ENCODE peak calls at places on chromosomes 1 and 21, in ten cellular contexts. G is thoracic aorta; K is B cell; Y is right lobe of liver; O is activated CD8-positive, alpha-beta memory T cell treated with anti-CD3 and anti-CD28 coated beads for 4 hours; T is HT1080; N is AG08396; Z is amygdala; H is C1 segment of cervical spinal cord; V is T-helper 1 cell. M is an unnamed sample.

GRCh38 chr1:115170972-115171392 is 81.7 kb upstream of the TSPAN2 start:
- DNase-seq in O (no peak), K (no peak), V (no peak), N (no peak), Y (no peak), H (no peak), T (no peak), Z (no peak), G (no peak), M (peak)

GRCh38 chr1:220876511-220877347 is 2.5 kb upstream of the HLX start:
- DNase-seq in Z (no peak), Y (no peak), H (no peak), V (no peak), K (peak), O (no peak), G (no peak), T (no peak), N (no peak), M (no peak)

GRCh38 chr1:226784081-226785049 is 45.3 kb upstream of the ITPKB start:
- DNase-seq in T (peak), G (no peak), O (no peak), V (no peak), Z (peak), N (no peak), H (no peak), Y (no peak), K (no peak), M (peak)

GRCh38 chr21:24076179-24076578 is 1531.1 kb downstream of the MRPL39 start:
- DNase-seq in H (no peak), T (no peak), G (no peak), Y (no peak), V (no peak), O (no peak), N (no peak), K (peak), Z (no peak), M (no peak)

GRCh38 chr1:58895082-58895481 is 111.2 kb upstream of the JUN start:
- DNase-seq in Y (no peak), G (no peak), T (no peak), Z (no peak), N (no peak), H (no peak), O (no peak), V (no peak), K (no peak), M (no peak)

GRCh38 chr1:99950486-99950885 is 19.3 kb upstream of the SLC35A3 start:
- DNase-seq in Y (no peak), K (no peak), Z (no peak), T (no peak), H (no peak), N (no peak), V (no peak), G (no peak), O (no peak), M (no peak)

GRCh38 chr1:204480515-204480914 is 14.1 kb downstream of the PIK3C2B start:
- DNase-seq in T (no peak), G (no peak), Y (no peak), V (no peak), O (no peak), N (no peak), Z (no peak), H (no peak), K (peak), M (no peak)

GRCh38 chr1:206455681-206456344 is 14.5 kb upstream of the IKBKE start:
- DNase-seq in V (no peak), O (no peak), H (peak), N (no peak), Z (no peak), K (no peak), Y (no peak), T (no peak), G (no peak), M (no peak)

GRCh38 chr1:238404506-238404905 is 513.8 kb upstream of the ZP4 start:
- DNase-seq in V (no peak), H (no peak), Y (no peak), K (no peak), N (no peak), O (no peak), Z (no peak), T (no peak), G (no peak), M (no peak)

GRCh38 chr1:99005537-99005942 is 879 bp upstream of the PLPPR5 start:
- DNase-seq in O (no peak), V (no peak), Z (peak), Y (no peak), K (no peak), G (no peak), N (no peak), H (no peak), T (no peak), M (no peak)

GRCh38 chr21:45228171-45228641 is 59.5 kb downstream of the POFUT2 start:
- DNase-seq in V (peak), N (peak), Y (no peak), T (peak), H (peak), G (no peak), O (peak), K (no peak), Z (peak), M (peak)

GRCh38 chr1:96291468-96291867 is 430.1 kb upstream of the PTBP2 start:
- DNase-seq in N (no peak), G (no peak), Z (no peak), O (no peak), K (no peak), Y (no peak), H (no peak), T (no peak), V (no peak), M (no peak)

GRCh38 chr21:35559128-35559831 is 501.0 kb downstream of the SETD4 start:
- DNase-seq in V (no peak), Y (no peak), K (no peak), T (peak), N (peak), Z (no peak), G (no peak), H (no peak), O (no peak), M (no peak)

GRCh38 chr1:47333578-47333921 is at the start of gene CMPK1:
- DNase-seq in Y (peak), N (peak), Z (peak), O (peak), H (peak), K (peak), T (peak), V (peak), G (peak), M (peak)

GRCh38 chr1:43536864-43537358 is 6.2 kb downstream of the PTPRF start:
- DNase-seq in G (no peak), K (no peak), V (no peak), T (no peak), N (no peak), Y (no peak), Z (no peak), H (no peak), O (no peak), M (no peak)

GRCh38 chr1:246284021-246284420 is 223.1 kb downstream of the SMYD3 start:
- DNase-seq in V (no peak), H (peak), T (no peak), Z (no peak), O (no peak), K (no peak), Y (no peak), G (no peak), N (no peak), M (no peak)

GRCh38 chr1:54857741-54858665 is 29.0 kb downstream of the DHCR24 start:
- DNase-seq in G (no peak), H (no peak), K (no peak), Z (no peak), T (peak), O (no peak), N (peak), Y (peak), V (no peak), M (peak)

GRCh38 chr1:92306020-92306419 is 7.2 kb downstream of the RPAP2 start:
- DNase-seq in Y (no peak), O (no peak), K (no peak), N (no peak), Z (no peak), G (no peak), H (no peak), T (no peak), V (no peak), M (no peak)

GRCh38 chr1:121586369-121587229 is 401.8 kb downstream of the SRGAP2C start:
- DNase-seq in Z (no peak), K (no peak), O (no peak), G (no peak), N (no peak), H (no peak), T (peak), V (no peak), Y (no peak), M (no peak)

GRCh38 chr21:38438476-38438893 is 59.8 kb downstream of the ERG start:
- DNase-seq in V (no peak), N (peak), Z (no peak), Y (no peak), T (no peak), O (no peak), K (no peak), G (no peak), H (no peak), M (peak)

GRCh38 chr1:64505944-64506658 is 36.2 kb downstream of the CACHD1 start:
- DNase-seq in V (no peak), O (no peak), H (no peak), Y (no peak), N (no peak), K (no peak), T (peak), Z (no peak), G (no peak), M (no peak)

GRCh38 chr21:41427556-41427955 is 1.5 kb downstream of the MX1 start:
- DNase-seq in O (no peak), T (no peak), K (no peak), V (no peak), G (no peak), H (no peak), N (no peak), Y (no peak), Z (no peak), M (no peak)

GRCh38 chr1:221837886-221838285 is 96.0 kb upstream of the DUSP10 start:
- DNase-seq in H (no peak), K (no peak), T (no peak), Y (no peak), Z (no peak), O (no peak), V (no peak), N (no peak), G (no peak), M (no peak)

GRCh38 chr1:75615664-75616435 is 4.9 kb upstream of the SLC44A5 start:
- DNase-seq in O (no peak), Y (no peak), G (no peak), N (peak), V (no peak), T (no peak), Z (peak), K (peak), H (no peak), M (peak)

GRCh38 chr1:45095450-45095849 is 83.4 kb downstream of the UROD start:
- DNase-seq in Y (no peak), O (no peak), Z (no peak), H (no peak), G (no peak), N (no peak), T (no peak), V (no peak), K (no peak), M (no peak)

GRCh38 chr1:33872275-33872674 is 8.4 kb downstream of the HMGB4 start:
- DNase-seq in G (no peak), Z (no peak), N (no peak), H (no peak), K (no peak), Y (no peak), T (no peak), O (no peak), V (no peak), M (no peak)

GRCh38 chr1:184610872-184611614 is 143.6 kb downstream of the EDEM3 start:
- DNase-seq in H (peak), V (no peak), O (no peak), Y (no peak), T (no peak), N (no peak), Z (no peak), G (no peak), K (no peak), M (no peak)

GRCh38 chr1:86714159-86714558 is 9.8 kb downstream of the SH3GLB1 start:
- DNase-seq in K (no peak), G (no peak), O (no peak), N (peak), Y (no peak), V (no peak), H (no peak), T (no peak), Z (no peak), M (no peak)

GRCh38 chr1:232459826-232460225 is 170.1 kb downstream of the SIPA1L2 start:
- DNase-seq in V (no peak), T (no peak), G (no peak), O (no peak), Y (no peak), N (no peak), H (no peak), Z (no peak), K (no peak), M (no peak)

GRCh38 chr1:28078680-28079626 is 9.5 kb downstream of the EYA3 start:
- DNase-seq in Z (no peak), T (peak), V (no peak), G (no peak), N (peak), H (no peak), K (no peak), Y (no peak), O (no peak), M (peak)

GRCh38 chr1:173628888-173629287 is 6.2 kb upstream of the TEX50 start:
- DNase-seq in O (no peak), Y (no peak), K (no peak), N (no peak), H (no peak), T (no peak), Z (no peak), V (no peak), G (no peak), M (no peak)

GRCh38 chr1:46396429-46397398 is 2.6 kb downstream of the FAAH start:
- DNase-seq in T (no peak), H (no peak), N (no peak), V (no peak), G (no peak), O (no peak), Y (no peak), K (peak), Z (no peak), M (no peak)

GRCh38 chr1:211695135-211695816 is 19.9 kb upstream of the NEK2 start:
- DNase-seq in N (no peak), V (no peak), Y (no peak), H (no peak), K (no peak), T (no peak), O (no peak), Z (no peak), G (no peak), M (no peak)

GRCh38 chr1:64245495-64245894 is 42.1 kb downstream of the UBE2U start:
- DNase-seq in Z (no peak), O (no peak), T (no peak), V (no peak), Y (peak), K (no peak), H (no peak), N (no peak), G (no peak), M (no peak)

GRCh38 chr1:68975534-68975933 is 478.7 kb upstream of the DEPDC1 start:
- DNase-seq in N (no peak), T (no peak), O (no peak), Z (no peak), K (no peak), G (no peak), H (no peak), V (no peak), Y (no peak), M (no peak)

M was measured in MG63.